ENCODE peak calls at places on chromosomes 6 and 20, in six cellular contexts. I is GM23248; L is activated gamma-delta T cell treated with Interleukin-2 at 50 U/mL for 16 hours; Y is stimulated activated CD4-positive, alpha-beta T cell treated with anti-CD3 and anti-CD28 coated beads, Interleukin-1b, Interleukin-23, amount 100 ng/mL, for 1 hour; P is effector CD4-positive, alpha-beta T cell; T is GM04503. E is an unnamed sample.

GRCh38 chr20:47607208-47607613 is 105.5 kb downstream of the NCOA3 start:
- DNase-seq in T (no peak), P (no peak), I (peak), Y (no peak), L (no peak), E (peak)

GRCh38 chr6:68502946-68503345 is 132.1 kb upstream of the ADGRB3 start:
- DNase-seq in P (no peak), T (no peak), L (no peak), I (no peak), Y (no peak), E (no peak)

GRCh38 chr20:3681931-3682820 is at the start of gene ADAM33:
- DNase-seq in I (peak), T (no peak), L (no peak), P (no peak), Y (no peak), E (no peak)

GRCh38 chr6:37490466-37491015 is 9.2 kb downstream of the CCDC167 start:
- DNase-seq in L (no peak), Y (no peak), P (no peak), I (no peak), T (no peak), E (no peak)

GRCh38 chr20:58277578-58278344 is 31.8 kb upstream of the RAB22A start:
- DNase-seq in P (no peak), T (no peak), I (no peak), L (no peak), Y (no peak), E (no peak)

GRCh38 chr20:9514461-9515210 is at the start of gene LAMP5:
- DNase-seq in Y (no peak), P (no peak), L (no peak), T (no peak), I (peak), E (no peak)

GRCh38 chr6:25050356-25050755 is 114.6 kb upstream of the RIPOR2 start:
- DNase-seq in T (no peak), L (peak), I (peak), Y (peak), P (peak), E (no peak)

GRCh38 chr6:157668034-157668401 is 155.0 kb upstream of the SNX9 start:
- DNase-seq in I (no peak), T (no peak), Y (no peak), P (no peak), L (no peak), E (no peak)

GRCh38 chr6:83152913-83153312 is 40.2 kb downstream of the PGM3 start:
- DNase-seq in I (no peak), P (no peak), L (no peak), Y (no peak), T (no peak), E (no peak)

GRCh38 chr20:33667245-33668086 is 723 bp downstream of the ACTL10 start:
- DNase-seq in T (no peak), I (no peak), L (no peak), Y (no peak), P (peak), E (peak)

GRCh38 chr6:13395272-13396237 is 67.2 kb upstream of the TBC1D7 start:
- DNase-seq in Y (no peak), P (no peak), L (no peak), T (no peak), I (peak), E (peak)

GRCh38 chr20:53183181-53183580 is 211.0 kb downstream of the TSHZ2 start:
- DNase-seq in Y (no peak), I (no peak), L (no peak), T (no peak), P (no peak), E (no peak)

GRCh38 chr6:104638841-104639290 is 220.9 kb downstream of the HACE1 start:
- DNase-seq in I (no peak), L (no peak), Y (no peak), P (no peak), T (no peak), E (no peak)

GRCh38 chr6:141259832-141260231 is 872.9 kb upstream of the GJE1 start:
- DNase-seq in Y (no peak), T (no peak), P (no peak), I (no peak), L (no peak), E (no peak)

GRCh38 chr6:159434410-159434809 is 258.6 kb downstream of the SOD2 start:
- DNase-seq in P (no peak), Y (no peak), L (no peak), T (no peak), I (no peak), E (no peak)

GRCh38 chr6:134945045-134945444 is 4.9 kb downstream of the ALDH8A1 start:
- DNase-seq in I (no peak), Y (no peak), T (no peak), L (no peak), P (no peak), E (no peak)

GRCh38 chr6:88490195-88490594 is 324.0 kb upstream of the CNR1 start:
- DNase-seq in L (no peak), Y (no peak), I (no peak), T (no peak), P (no peak), E (no peak)

GRCh38 chr6:167047554-167047953 is 48.4 kb downstream of the CEP43 start:
- DNase-seq in P (no peak), I (no peak), T (no peak), L (peak), Y (no peak), E (no peak)

GRCh38 chr20:44526129-44526528 is 4.3 kb upstream of the SERINC3 start:
- DNase-seq in P (no peak), Y (no peak), L (no peak), T (no peak), I (peak), E (peak)

GRCh38 chr6:7912024-7912423 is 1.4 kb upstream of the TXNDC5 start:
- DNase-seq in P (no peak), T (no peak), L (no peak), Y (no peak), I (no peak), E (no peak)

GRCh38 chr20:19017104-19017690 is 195.2 kb upstream of the SLC24A3 start:
- DNase-seq in Y (no peak), P (no peak), L (no peak), T (no peak), I (no peak), E (no peak)

GRCh38 chr6:25397406-25397805 is 118.2 kb downstream of the CARMIL1 start:
- DNase-seq in I (no peak), T (no peak), L (no peak), Y (no peak), P (no peak), E (no peak)

GRCh38 chr20:54389872-54390271 is 85.5 kb upstream of the DOK5 start:
- DNase-seq in I (no peak), L (no peak), P (no peak), T (no peak), Y (no peak), E (no peak)

GRCh38 chr20:25198663-25199363 is 3.3 kb downstream of the ENTPD6 start:
- DNase-seq in T (no peak), I (peak), P (no peak), L (no peak), Y (no peak), E (no peak)

GRCh38 chr6:44859901-44860410 is 468.2 kb upstream of the RUNX2 start:
- DNase-seq in L (no peak), I (no peak), T (no peak), P (no peak), Y (no peak), E (no peak)

GRCh38 chr20:20454850-20455627 is 87.1 kb downstream of the INSM1 start:
- DNase-seq in I (no peak), Y (no peak), L (no peak), T (no peak), P (no peak), E (no peak)

GRCh38 chr6:149716584-149716983 is 1.3 kb downstream of the LATS1 start:
- DNase-seq in I (peak), T (no peak), Y (no peak), L (no peak), P (no peak), E (no peak)

GRCh38 chr20:55919319-55919718 is 86.0 kb downstream of the CBLN4 start:
- DNase-seq in Y (no peak), T (no peak), P (no peak), L (no peak), I (no peak), E (no peak)

GRCh38 chr6:150409576-150410066 is 40.8 kb downstream of the IYD start:
- DNase-seq in T (no peak), P (no peak), I (no peak), Y (no peak), L (no peak), E (no peak)

GRCh38 chr6:146544783-146545182 is 1.1 kb downstream of the RAB32 start:
- DNase-seq in P (no peak), L (no peak), T (no peak), I (peak), Y (no peak), E (no peak)

GRCh38 chr6:163564536-163564935 is 150.0 kb downstream of the QKI start:
- DNase-seq in I (no peak), L (no peak), P (no peak), T (no peak), Y (no peak), E (no peak)